ENCODE peak calls at places on chromosome 7, in four cellular contexts. U is kidney glomerular epithelial cell; R is naive thymus-derived CD8-positive, alpha-beta T cell; Q is AG04449. V is an unnamed sample.

GRCh38 chr7:112495820-112496462 is 15.2 kb downstream of the LSMEM1 start:
- DNase-seq in Q (no peak), U (peak; percentile 34), R (no peak), V (peak; percentile 32)

GRCh38 chr7:141455686-141456085 is 95.5 kb upstream of the AGK start:
- DNase-seq in U (no peak), R (no peak), Q (no peak), V (no peak)

GRCh38 chr7:41763626-41764025 is 60.7 kb upstream of the INHBA start:
- DNase-seq in U (no peak), Q (no peak), R (no peak), V (no peak)

GRCh38 chr7:68623030-68623429 is 975.2 kb upstream of the AUTS2 start:
- DNase-seq in U (no peak), Q (no peak), R (no peak), V (no peak)

GRCh38 chr7:2224491-2224928 is 8.2 kb downstream of the MAD1L1 start:
- DNase-seq in Q (no peak), U (no peak), R (no peak), V (no peak)

GRCh38 chr7:47253650-47254080 is 328.2 kb downstream of the TNS3 start:
- DNase-seq in U (peak; percentile 36), R (no peak), Q (no peak), V (peak; percentile 45)

GRCh38 chr7:1663243-1663642 is 6.8 kb upstream of the ELFN1 start:
- DNase-seq in U (no peak), R (peak; percentile 32), Q (no peak), V (no peak)

GRCh38 chr7:29878081-29878688 is 71.9 kb downstream of the WIPF3 start:
- DNase-seq in U (peak; percentile 43), R (peak; percentile 65), Q (no peak), V (no peak)

GRCh38 chr7:149880871-149881301 is 7.1 kb downstream of the ATP6V0E2 start:
- DNase-seq in U (no peak), R (no peak), Q (no peak), V (no peak)

GRCh38 chr7:4189151-4189570 is 492.9 kb upstream of the FOXK1 start:
- DNase-seq in R (no peak), Q (peak; percentile 0), U (no peak), V (peak; percentile 51)

GRCh38 chr7:65397730-65398142 is 24.1 kb downstream of the ZNF92 start:
- DNase-seq in R (no peak), U (peak; percentile 35), Q (no peak), V (peak; percentile 10)

GRCh38 chr7:17941171-17941490 is 837 bp upstream of the SNX13 start:
- DNase-seq in U (peak; percentile 14), Q (no peak), R (no peak), V (no peak)

GRCh38 chr7:28354601-28355062 is 57.7 kb upstream of the CREB5 start:
- DNase-seq in U (peak; percentile 98), Q (peak; percentile 92), R (no peak), V (peak; percentile 90)

GRCh38 chr7:74479066-74479781 is 25.5 kb downstream of the GTF2IRD1 start:
- DNase-seq in U (peak; percentile 75), Q (no peak), R (no peak), V (no peak)

GRCh38 chr7:101784275-101785127 is 32.9 kb upstream of the CUX1 start:
- DNase-seq in U (no peak), Q (no peak), R (no peak), V (no peak)

GRCh38 chr7:122550545-122550944 is 148.4 kb downstream of the RNF133 start:
- DNase-seq in U (peak; percentile 27), Q (no peak), R (no peak), V (no peak)

V was measured in epithelial cell of proximal tubule.